ENCODE peak calls at places on chromosomes 3 and 15, in ten cellular contexts. D is Kasumi-1; Q is occipital lobe; U is iPS-NIHi11; J is GM04503; L is NCI-H1105 treated with DMSO at 0.1 percent for 48 hours; P is activated T-cell treated with anti-CD3 and anti-CD28 coated beads for 1 hour; B is RWPE1; H is tibial nerve; A is stimulated activated CD4-positive, alpha-beta T cell treated with anti-CD3 and anti-CD28 coated beads, Interleukin-1b, Interleukin-23, amount 100 ng/mL, for 48 hours. Z is an unnamed sample.

GRCh38 chr15:78103406-78104118 is 11.2 kb downstream of the SH2D7 start:
- DNase-seq in Q (no peak), A (peak; percentile 70), U (no peak), L (no peak), J (no peak), P (peak; percentile 19), D (peak; percentile 50), B (no peak), H (no peak), Z (peak; percentile 67)

GRCh38 chr3:128786434-128787020 is 60.5 kb downstream of the RAB7A start:
- DNase-seq in J (peak; percentile 12), P (no peak), Q (no peak), H (no peak), B (no peak), L (no peak), D (no peak), A (no peak), U (no peak), Z (no peak)

GRCh38 chr3:72517804-72518442 is 330.3 kb downstream of the SHQ1 start:
- DNase-seq in P (no peak), U (no peak), B (no peak), L (no peak), D (no peak), A (no peak), Q (no peak), H (no peak), J (no peak), Z (no peak)

GRCh38 chr15:50808728-50809127 is 43.2 kb upstream of the SPPL2A start:
- DNase-seq in J (no peak), B (peak; percentile 14), D (no peak), A (no peak), H (no peak), L (no peak), U (no peak), P (no peak), Q (no peak), Z (no peak)

GRCh38 chr15:74812533-74812932 is at the start of gene LMAN1L:
- DNase-seq in L (no peak), Q (no peak), B (no peak), J (no peak), U (no peak), A (no peak), P (no peak), H (no peak), D (no peak), Z (no peak)

GRCh38 chr3:56269755-56270154 is 198.5 kb downstream of the ERC2 start:
- DNase-seq in P (no peak), U (no peak), D (no peak), A (no peak), J (no peak), L (no peak), Q (no peak), H (no peak), B (no peak), Z (no peak)

GRCh38 chr3:42655980-42656679 is 2.6 kb downstream of the ZBTB47 start:
- DNase-seq in P (no peak), Q (no peak), L (no peak), H (no peak), U (no peak), B (peak; percentile 31), J (no peak), D (no peak), A (no peak), Z (no peak)

GRCh38 chr15:67768592-67768991 is 56.7 kb upstream of the SKOR1 start:
- DNase-seq in D (no peak), U (no peak), Q (no peak), A (no peak), B (no peak), H (no peak), J (no peak), P (no peak), L (no peak), Z (no peak)

GRCh38 chr3:123883656-123884257 is 375 bp downstream of the MYLK start:
- DNase-seq in Q (no peak), L (no peak), P (no peak), U (peak; percentile 46), B (no peak), D (no peak), A (no peak), J (no peak), H (no peak), Z (no peak)

GRCh38 chr15:75037685-75038084 is 14.3 kb downstream of the PPCDC start:
- DNase-seq in U (no peak), D (no peak), Q (no peak), L (no peak), A (no peak), J (no peak), H (no peak), P (no peak), B (no peak), Z (no peak)

GRCh38 chr3:146326875-146327543 is 76.1 kb upstream of the PLSCR4 start:
- DNase-seq in U (peak; percentile 17), B (peak; percentile 29), D (peak; percentile 61), L (peak; percentile 51), Q (no peak), A (no peak), J (peak; percentile 28), P (no peak), H (peak; percentile 59), Z (no peak)

GRCh38 chr3:6392123-6392522 is 468.8 kb upstream of the GRM7 start:
- DNase-seq in D (no peak), L (no peak), P (no peak), U (no peak), A (no peak), H (no peak), J (no peak), Q (no peak), B (no peak), Z (no peak)

GRCh38 chr3:70832035-70832795 is 519.8 kb upstream of the MDFIC2 start:
- DNase-seq in Q (no peak), A (no peak), L (no peak), H (peak; percentile 24), J (peak; percentile 88), B (no peak), P (no peak), D (peak; percentile 20), U (no peak), Z (no peak)

GRCh38 chr3:1272541-1273265 is 179.9 kb downstream of the CNTN6 start:
- DNase-seq in H (no peak), Q (no peak), D (no peak), J (no peak), P (no peak), A (no peak), U (no peak), L (no peak), B (no peak), Z (no peak)

GRCh38 chr3:123371426-123371825 is 77.5 kb downstream of the ADCY5 start:
- DNase-seq in P (no peak), D (no peak), L (no peak), A (no peak), H (no peak), Q (no peak), U (no peak), J (no peak), B (no peak), Z (no peak)

GRCh38 chr15:51281368-51281967 is 56.9 kb downstream of the CYP19A1 start:
- DNase-seq in U (peak; percentile 78), D (peak; percentile 63), A (peak; percentile 12), H (peak; percentile 67), P (no peak), B (no peak), Q (peak; percentile 39), L (peak; percentile 14), J (no peak), Z (peak; percentile 14)

GRCh38 chr15:73518180-73518862 is 75.4 kb downstream of the REC114 start:
- DNase-seq in L (peak; percentile 55), D (no peak), A (no peak), Q (no peak), U (peak; percentile 39), B (no peak), J (no peak), P (no peak), H (no peak), Z (no peak)

GRCh38 chr3:25820372-25820771 is 30.5 kb downstream of the OXSM start:
- DNase-seq in J (peak; percentile 93), D (no peak), U (peak; percentile 56), B (peak; percentile 13), L (peak; percentile 5), Q (no peak), A (no peak), P (no peak), H (no peak), Z (no peak)

GRCh38 chr3:49295489-49296058 is 18.5 kb upstream of the C3orf62 start:
- DNase-seq in D (peak; percentile 59), A (peak; percentile 17), L (no peak), H (peak; percentile 20), P (peak; percentile 11), J (no peak), B (no peak), Q (no peak), U (peak; percentile 38), Z (peak; percentile 7)

Z was measured in activated naive CD8-positive, alpha-beta T cell treated with anti-CD3 and anti-CD28 coated beads for 36 hours.